ENCODE peak calls at places on chromosomes 5 and 9, in six cellular contexts. Y is A549, B is K562, L is HepG2, Z is endothelial cell of umbilical vein, N is H1. W is an unnamed sample.

GRCh38 chr9:117779760-117780159 is 75.6 kb downstream of the TLR4 start:
- DNase-seq in Z (no peak), L (no peak), Y (no peak), N (no peak), B (no peak), W (no peak)

GRCh38 chr9:97717866-97718265 is 20.7 kb upstream of the XPA start:
- DNase-seq in N (no peak), L (no peak), Z (no peak), B (no peak), Y (no peak), W (no peak)

GRCh38 chr5:94080390-94080789 is 339.0 kb upstream of the POU5F2 start:
- DNase-seq in N (no peak), B (no peak), L (no peak), Z (no peak), Y (no peak), W (no peak)

GRCh38 chr9:129323376-129323998 is 145.4 kb upstream of the IER5L start:
- DNase-seq in Y (no peak), L (no peak), Z (no peak), B (no peak), N (no peak), W (no peak)

GRCh38 chr5:108271127-108271526 is 110.8 kb downstream of the FBXL17 start:
- DNase-seq in L (no peak), Y (no peak), N (no peak), Z (no peak), B (peak), W (no peak)

GRCh38 chr5:107296572-107296971 is 374.2 kb downstream of the EFNA5 start:
- DNase-seq in B (no peak), Y (no peak), N (no peak), Z (no peak), L (no peak), W (no peak)

GRCh38 chr5:154899107-154899816 is 38.7 kb downstream of the GEMIN5 start:
- DNase-seq in Y (no peak), B (no peak), L (no peak), Z (no peak), N (no peak), W (no peak)

GRCh38 chr9:119955276-119955675 is 586.0 kb upstream of the BRINP1 start:
- DNase-seq in Y (no peak), L (no peak), Z (no peak), B (no peak), N (no peak), W (no peak)

GRCh38 chr5:36644727-36645126 is 38.3 kb downstream of the SLC1A3 start:
- DNase-seq in Z (no peak), B (no peak), Y (no peak), L (no peak), N (no peak), W (no peak)

GRCh38 chr5:73615085-73615484 is 10.9 kb upstream of the ARHGEF28 start:
- DNase-seq in L (no peak), B (no peak), N (no peak), Z (no peak), Y (peak), W (no peak)

GRCh38 chr9:136111910-136112309 is 6.8 kb downstream of the TMEM250 start:
- DNase-seq in L (no peak), Y (no peak), Z (no peak), B (no peak), N (no peak), W (no peak)

GRCh38 chr9:76419782-76420380 is 25.7 kb upstream of the RFK start:
- DNase-seq in Z (peak), L (peak), Y (peak), N (peak), B (peak), W (no peak)

GRCh38 chr5:103910002-103910401 is 347.4 kb upstream of the NUDT12 start:
- DNase-seq in Y (no peak), B (no peak), N (no peak), L (no peak), Z (no peak), W (no peak)

GRCh38 chr5:36442796-36443195 is 141.1 kb upstream of the RANBP3L start:
- DNase-seq in Z (peak), N (no peak), B (no peak), L (no peak), Y (no peak), W (no peak)

GRCh38 chr5:83974151-83974822 is 253.6 kb upstream of the HAPLN1 start:
- DNase-seq in B (no peak), L (no peak), Y (no peak), N (no peak), Z (peak), W (no peak)

GRCh38 chr5:14380712-14381111 is 200.9 kb upstream of the OTULINL start:
- DNase-seq in Z (no peak), L (no peak), Y (no peak), N (no peak), B (no peak), W (no peak)

GRCh38 chr9:122821278-122821952 is 7.0 kb downstream of the PDCL start:
- DNase-seq in Z (peak), B (no peak), Y (no peak), L (no peak), N (no peak), W (no peak)

GRCh38 chr5:151880304-151880703 is 44.3 kb downstream of the GLRA1 start:
- DNase-seq in L (no peak), N (no peak), Z (no peak), B (no peak), Y (no peak), W (no peak)

GRCh38 chr9:3507395-3508077 is 18.3 kb downstream of the RFX3 start:
- DNase-seq in Y (peak), B (no peak), L (no peak), N (no peak), Z (no peak), W (no peak)

DNA sequence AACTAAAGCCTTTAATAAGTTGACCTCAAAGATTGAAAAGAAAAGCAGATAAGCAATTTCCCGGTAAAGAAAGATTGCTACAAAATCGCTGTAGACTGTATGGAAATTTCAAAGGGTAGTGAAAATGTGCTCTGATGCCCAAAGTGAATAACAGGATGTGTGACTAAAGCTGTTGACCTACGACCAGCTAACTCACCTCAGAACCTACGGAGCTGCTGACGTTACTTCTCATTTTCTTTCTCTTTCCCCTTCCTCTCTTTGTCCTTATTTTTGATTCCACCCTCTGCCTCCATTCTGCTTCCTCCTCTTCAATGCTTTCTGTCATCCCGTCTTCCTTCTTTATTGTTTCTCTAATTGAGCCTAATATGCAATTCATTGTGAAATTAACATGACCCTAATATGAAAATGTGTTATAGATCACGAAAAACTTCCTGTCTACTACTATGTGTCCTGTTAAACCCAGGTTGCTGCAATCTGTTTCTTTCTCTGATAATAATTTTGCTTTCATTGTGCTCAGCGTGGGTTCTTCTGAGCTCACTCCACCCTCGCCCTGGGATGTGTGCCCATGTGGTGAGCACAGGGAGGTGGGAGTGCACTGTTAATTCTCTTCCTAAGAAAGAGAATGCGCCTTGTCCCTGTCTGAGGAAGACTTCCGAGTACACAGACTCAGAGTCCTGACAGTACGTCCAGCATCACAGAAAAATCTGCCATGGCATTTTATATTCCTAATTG is 103.0 kb downstream of the PDE4D start:
- DNase-seq in N (no peak), L (no peak), Y (peak), B (no peak), Z (peak), W (no peak)
- TF ChIP-seq JUN in N (no peak), L (no peak), Y (no peak), B (no peak), Z (peak), W (no peak)

GRCh38 chr9:105346273-105346672 is 101.6 kb upstream of the FSD1L start:
- DNase-seq in B (no peak), L (peak), Y (no peak), N (no peak), Z (no peak), W (no peak)
- TF ChIP-seq JUN in B (no peak), L (no peak), Y (no peak), N (no peak), Z (no peak), W (no peak)

GRCh38 chr5:10364186-10364689 is 10.7 kb downstream of the MARCHF6 start:
- DNase-seq in N (no peak), L (peak), Y (peak), Z (no peak), B (peak), W (no peak)
- TF ChIP-seq JUN in N (no peak), L (no peak), Y (no peak), Z (no peak), B (no peak), W (no peak)

GRCh38 chr5:119991645-119992044 is 362.3 kb downstream of the FAM170A start:
- DNase-seq in L (no peak), Z (no peak), B (no peak), Y (no peak), N (no peak), W (no peak)

GRCh38 chr5:119996128-119996527 is 366.8 kb downstream of the FAM170A start:
- DNase-seq in B (no peak), Z (no peak), N (no peak), Y (no peak), L (no peak), W (no peak)
- TF ChIP-seq JUN in B (no peak), Z (no peak), N (no peak), Y (no peak), L (no peak), W (no peak)

W was measured in WTC11.